ENCODE peak calls at places on chromosomes 2 and 18, in four cellular contexts. B is K562, G is GM12878, K is HepG2. J is an unnamed sample.

GRCh38 chr2:237501892-237502513 is 15.0 kb downstream of the MLPH start:
- DNase-seq in B (no peak), G (no peak), K (no peak), J (no peak)

GRCh38 chr2:85578243-85579180 is 1.1 kb downstream of the VAMP8 start:
- DNase-seq in B (peak; percentile 57), G (no peak), K (no peak), J (no peak)

GRCh38 chr2:189142893-189143759 is 36.4 kb downstream of the COL5A2 start:
- DNase-seq in B (peak; percentile 24), G (peak; percentile 16), K (peak; percentile 76), J (peak; percentile 50)

GRCh38 chr2:127371037-127371436 is 16.7 kb downstream of the MAP3K2 start:
- DNase-seq in B (no peak), G (no peak), K (no peak), J (no peak)

GRCh38 chr2:165432234-165432966 is 37.1 kb upstream of the CSRNP3 start:
- DNase-seq in B (no peak), G (no peak), K (no peak), J (no peak)

GRCh38 chr2:150619607-150620330 is 132.3 kb upstream of the RND3 start:
- DNase-seq in B (no peak), G (no peak), K (no peak), J (no peak)

GRCh38 chr18:67766930-67767329 is 250.4 kb upstream of the DSEL start:
- DNase-seq in B (no peak), G (peak; percentile 5), K (no peak), J (no peak)

GRCh38 chr2:168992591-168993349 is 38.4 kb downstream of the ABCB11 start:
- DNase-seq in B (no peak), G (no peak), K (no peak), J (no peak)

GRCh38 chr2:231163011-231163410 is 35.4 kb upstream of the ARMC9 start:
- DNase-seq in B (no peak), G (no peak), K (no peak), J (no peak)

GRCh38 chr2:200174433-200175216 is 131.9 kb upstream of the SPATS2L start:
- DNase-seq in B (peak; percentile 12), G (no peak), K (no peak), J (no peak)

GRCh38 chr2:175690113-175690716 is 311.9 kb downstream of the LNPK start:
- DNase-seq in B (peak; percentile 66), G (peak; percentile 4), K (peak; percentile 72), J (peak; percentile 21)

GRCh38 chr2:105843797-105844374 is 99.2 kb downstream of the NCK2 start:
- DNase-seq in B (no peak), G (no peak), K (peak; percentile 46), J (no peak)

GRCh38 chr2:149773006-149773405 is 185.4 kb upstream of the MMADHC start:
- DNase-seq in B (no peak), G (no peak), K (no peak), J (no peak)

GRCh38 chr2:119259296-119259860 is 35.7 kb downstream of the STEAP3 start:
- DNase-seq in B (no peak), G (no peak), K (no peak), J (no peak)

GRCh38 chr2:37573818-37574388 is 97.5 kb downstream of the CDC42EP3 start:
- DNase-seq in B (no peak), G (peak; percentile 70), K (no peak), J (no peak)

GRCh38 chr2:29245742-29246387 is 130.7 kb downstream of the CLIP4 start:
- DNase-seq in B (no peak), G (no peak), K (peak; percentile 33), J (no peak)

GRCh38 chr2:224190871-224191270 is 151.8 kb upstream of the SERPINE2 start:
- DNase-seq in B (no peak), G (no peak), K (no peak), J (no peak)
- TF ChIP-seq CBFB in B (no peak), G (no peak), K (no peak), J (no peak)

GRCh38 chr2:111975819-111976218 is 77.4 kb downstream of the MERTK start:
- DNase-seq in B (no peak), G (no peak), K (no peak), J (no peak)
- TF ChIP-seq ATF2 in B (no peak), G (no peak), K (no peak), J (no peak)

DNA sequence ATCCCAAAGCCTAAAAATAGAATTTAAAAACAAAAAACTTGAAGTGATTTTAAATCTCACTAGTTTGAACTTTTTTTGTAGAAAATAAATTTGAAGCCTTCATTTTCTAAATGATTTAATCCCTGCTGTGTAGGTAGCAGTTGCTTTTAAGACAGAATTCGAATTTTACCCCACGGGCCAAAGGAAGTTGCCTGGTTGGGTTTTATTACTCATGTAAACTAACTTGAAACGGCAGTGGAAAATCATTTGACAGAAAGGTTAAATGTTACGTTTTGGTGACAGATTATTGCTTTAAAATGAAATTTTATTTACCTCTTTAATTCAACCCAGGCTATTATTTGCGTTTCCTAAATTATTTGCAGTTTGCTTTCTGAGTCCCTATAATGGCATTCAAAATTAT is 2.0 kb downstream of the MAPRE2 start:
- DNase-seq in B (no peak), G (no peak), K (no peak), J (no peak)
- TF ChIP-seq CBFB in B (no peak), G (no peak), K (no peak), J (no peak)

GRCh38 chr2:88871336-88871735 is 179.9 kb downstream of the RPIA start:
- DNase-seq in B (no peak), G (no peak), K (no peak), J (no peak)

GRCh38 chr2:88874063-88874657 is 182.7 kb downstream of the RPIA start:
- DNase-seq in B (peak; percentile 44), G (no peak), K (peak; percentile 53), J (peak; percentile 26)

GRCh38 chr2:88870267-88870839 is 178.9 kb downstream of the RPIA start:
- DNase-seq in B (no peak), G (no peak), K (no peak), J (no peak)

GRCh38 chr2:88875749-88876148 is 184.3 kb downstream of the RPIA start:
- DNase-seq in B (no peak), G (no peak), K (no peak), J (no peak)

GRCh38 chr2:88873620-88874019 is 182.1 kb downstream of the RPIA start:
- DNase-seq in B (no peak), G (no peak), K (no peak), J (no peak)
- TF ChIP-seq ATF2 in B (no peak), G (no peak), K (no peak), J (no peak)

GRCh38 chr2:120874876-120875275 is 139.2 kb downstream of the GLI2 start:
- DNase-seq in B (no peak), G (no peak), K (no peak), J (no peak)
- TF ChIP-seq CBFB in B (no peak), G (no peak), K (no peak), J (no peak)

J was measured in WTC11.